ENCODE peak calls at places on chromosome 7, in eight cellular contexts. K is thyroid gland, A is uterus, Z is WERI-Rb-1, T is BE2C, D is A549, V is heart right ventricle, P is fibroblast of lung. I is an unnamed sample.

GRCh38 chr7:33237034-33237433 is 107.7 kb downstream of the BBS9 start:
- DNase-seq in K (no peak), A (no peak), Z (no peak), T (no peak), D (no peak), V (no peak), P (peak), I (no peak)

GRCh38 chr7:132257253-132257652 is 319.0 kb downstream of the PLXNA4 start:
- DNase-seq in K (no peak), A (no peak), Z (no peak), T (no peak), D (no peak), V (no peak), P (no peak), I (no peak)

GRCh38 chr7:34086064-34086463 is 180.7 kb downstream of the BMPER start:
- DNase-seq in K (no peak), A (no peak), Z (no peak), T (no peak), D (no peak), V (no peak), P (no peak), I (no peak)

GRCh38 chr7:94907420-94908203 is at the start of gene PPP1R9A:
- DNase-seq in K (peak), A (peak), Z (peak), T (no peak), D (peak), V (peak), P (peak), I (no peak)

GRCh38 chr7:100588438-100588837 is 2.3 kb downstream of the FBXO24 start:
- DNase-seq in K (no peak), A (no peak), Z (no peak), T (peak), D (no peak), V (no peak), P (no peak), I (no peak)

GRCh38 chr7:132767378-132767777 is 191.1 kb upstream of the PLXNA4 start:
- DNase-seq in K (no peak), A (no peak), Z (no peak), T (no peak), D (no peak), V (no peak), P (no peak), I (no peak)

GRCh38 chr7:43872401-43873165 is 3.3 kb upstream of the MRPS24 start:
- DNase-seq in K (no peak), A (peak), Z (no peak), T (no peak), D (no peak), V (no peak), P (peak), I (peak)

GRCh38 chr7:98212532-98213041 is 1.3 kb downstream of the BHLHA15 start:
- DNase-seq in K (no peak), A (no peak), Z (no peak), T (no peak), D (no peak), V (no peak), P (no peak), I (no peak)

GRCh38 chr7:26440993-26441636 is 149.5 kb downstream of the SNX10 start:
- DNase-seq in K (no peak), A (no peak), Z (no peak), T (no peak), D (no peak), V (no peak), P (no peak), I (no peak)

GRCh38 chr7:85928500-85928899 is 715.2 kb upstream of the GRM3 start:
- DNase-seq in K (no peak), A (no peak), Z (no peak), T (no peak), D (no peak), V (no peak), P (no peak), I (no peak)

GRCh38 chr7:27184342-27185012 is 555 bp downstream of the HOXA11 start:
- DNase-seq in K (no peak), A (peak), Z (peak), T (no peak), D (peak), V (no peak), P (no peak), I (no peak)

GRCh38 chr7:64101126-64101942 is 56.1 kb downstream of the ZNF727 start:
- DNase-seq in K (no peak), A (no peak), Z (no peak), T (no peak), D (no peak), V (no peak), P (no peak), I (no peak)

GRCh38 chr7:220151-220841 is 27.9 kb downstream of the FAM20C start:
- DNase-seq in K (peak), A (no peak), Z (peak), T (no peak), D (no peak), V (no peak), P (no peak), I (no peak)

GRCh38 chr7:9785211-9785610 is 1188.5 kb upstream of the PHF14 start:
- DNase-seq in K (no peak), A (no peak), Z (no peak), T (no peak), D (no peak), V (no peak), P (no peak), I (no peak)

GRCh38 chr7:44705434-44705833 is 43.2 kb upstream of the ZMIZ2 start:
- DNase-seq in K (no peak), A (no peak), Z (no peak), T (no peak), D (no peak), V (no peak), P (no peak), I (no peak)

GRCh38 chr7:95213809-95214492 is 110.4 kb downstream of the PON1 start:
- DNase-seq in K (peak), A (peak), Z (no peak), T (no peak), D (no peak), V (peak), P (peak), I (peak)

GRCh38 chr7:47500103-47500563 is 81.8 kb downstream of the TNS3 start:
- DNase-seq in K (no peak), A (no peak), Z (no peak), T (no peak), D (peak), V (no peak), P (no peak), I (no peak)

GRCh38 chr7:127250312-127251047 is 2.3 kb downstream of the GRM8 start:
- DNase-seq in K (no peak), A (no peak), Z (no peak), T (no peak), D (no peak), V (no peak), P (no peak), I (no peak)

GRCh38 chr7:127251458-127252379 is 1.0 kb downstream of the GRM8 start:
- DNase-seq in K (peak), A (no peak), Z (peak), T (no peak), D (peak), V (no peak), P (no peak), I (no peak)

GRCh38 chr7:127252736-127253288 is at the start of gene GRM8:
- DNase-seq in K (peak), A (peak), Z (peak), T (peak), D (peak), V (peak), P (peak), I (no peak)

GRCh38 chr7:127252380-127252718 is 392 bp downstream of the GRM8 start:
- DNase-seq in K (peak), A (no peak), Z (peak), T (no peak), D (no peak), V (no peak), P (no peak), I (no peak)

DNA sequence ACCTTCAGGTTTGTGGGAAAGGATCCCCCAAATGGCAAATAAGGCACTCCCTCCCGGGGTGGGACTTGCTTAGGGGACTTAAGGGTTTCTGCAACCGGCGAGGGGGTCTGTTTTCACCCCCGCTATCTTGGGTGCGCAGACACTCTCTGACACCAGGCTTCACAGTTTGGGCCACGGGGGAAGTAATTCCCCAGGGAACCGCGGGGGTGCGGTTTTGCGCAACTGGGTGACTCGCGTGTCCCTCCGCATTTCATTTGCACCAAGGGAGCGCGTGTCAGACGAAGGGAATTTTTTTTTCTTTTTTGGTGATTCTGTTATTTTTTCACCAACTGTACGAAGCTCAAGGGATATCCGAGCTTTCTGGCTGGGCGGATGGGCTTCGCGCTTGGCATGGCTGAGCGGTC is 1.7 kb downstream of the GRM8 start:
- DNase-seq in K (peak), A (no peak), Z (no peak), T (no peak), D (no peak), V (no peak), P (no peak), I (no peak)
- H3K4me3 ChIP-seq in K (peak), A (no peak), Z (no peak), T (no peak), D (no peak), V (no peak), P (no peak), I (no peak)

DNA sequence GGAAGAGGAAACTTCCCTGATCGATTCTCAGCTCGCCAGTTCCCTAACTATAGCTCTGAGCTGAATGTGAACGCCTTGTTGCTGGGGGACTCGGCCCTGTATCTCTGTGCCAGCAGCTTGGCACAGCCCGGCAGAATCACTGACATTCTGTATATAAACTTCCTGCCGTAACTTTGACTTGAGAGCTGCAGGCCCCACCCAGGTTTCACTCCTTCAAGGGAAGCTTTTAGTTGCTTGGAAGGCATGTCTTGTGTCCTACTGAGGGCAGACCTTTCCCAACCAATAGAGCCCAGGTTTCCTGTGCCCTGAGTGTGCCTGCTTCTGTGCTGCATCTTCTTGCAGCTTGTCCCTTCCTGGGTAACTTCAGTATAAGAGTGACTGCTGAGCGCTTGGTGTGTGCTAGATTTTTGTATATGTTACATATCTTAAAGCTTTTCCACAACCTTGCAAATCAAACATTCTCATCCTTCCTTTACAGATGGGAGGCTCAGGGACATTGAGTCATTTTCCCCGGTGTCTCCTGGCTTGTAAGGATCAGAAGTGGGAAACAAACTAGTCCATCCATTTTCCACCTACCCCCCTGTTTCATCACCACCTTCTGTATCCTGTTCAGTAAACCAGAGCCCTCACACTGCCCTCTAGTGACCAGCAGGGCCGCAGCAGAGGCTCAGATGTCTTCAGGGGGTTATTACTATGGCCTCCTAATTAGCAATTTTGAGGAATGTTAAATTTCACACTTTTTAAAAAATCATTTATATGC is 225.2 kb upstream of the PRSS58 start:
- DNase-seq in K (peak), A (no peak), Z (peak), T (peak), D (peak), V (no peak), P (peak), I (no peak)
- TF ChIP-seq CTCF in K (no peak), A (no peak), Z (peak), T (peak), D (peak), V (peak), P (peak), I (peak)

GRCh38 chr7:156222611-156223010 is 410.3 kb upstream of the SHH start:
- DNase-seq in K (no peak), A (no peak), Z (no peak), T (no peak), D (no peak), V (no peak), P (no peak), I (no peak)

GRCh38 chr7:156220701-156221100 is 408.4 kb upstream of the SHH start:
- DNase-seq in K (no peak), A (no peak), Z (no peak), T (no peak), D (no peak), V (no peak), P (no peak), I (no peak)

GRCh38 chr7:156224441-156225225 is 412.4 kb upstream of the SHH start:
- DNase-seq in K (no peak), A (no peak), Z (no peak), T (no peak), D (no peak), V (no peak), P (no peak), I (no peak)

GRCh38 chr7:156222151-156222550 is 409.9 kb upstream of the SHH start:
- DNase-seq in K (no peak), A (no peak), Z (no peak), T (no peak), D (no peak), V (no peak), P (no peak), I (no peak)

DNA sequence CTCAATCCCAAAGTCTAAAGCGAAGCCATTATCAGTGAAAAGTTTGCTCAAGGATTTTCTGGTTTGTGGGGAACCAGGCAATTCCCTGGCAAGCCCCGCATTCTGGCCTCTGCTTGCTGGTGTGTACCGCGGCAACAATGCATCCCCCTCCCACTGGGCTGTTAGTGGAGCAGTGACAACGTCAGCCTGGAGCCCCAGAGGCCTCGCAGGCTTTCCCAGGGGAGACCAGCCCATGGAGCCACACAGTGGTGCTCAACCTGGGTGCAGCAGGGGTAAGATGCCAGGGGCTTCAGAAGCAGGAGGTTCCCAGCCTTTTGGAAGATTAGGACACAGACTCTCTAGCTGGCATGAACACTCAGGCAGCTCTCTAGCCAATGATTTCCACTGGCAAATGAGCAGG is 411.7 kb upstream of the SHH start:
- DNase-seq in K (no peak), A (no peak), Z (no peak), T (no peak), D (no peak), V (no peak), P (no peak), I (no peak)
- H3K4me3 ChIP-seq in K (no peak), A (no peak), Z (no peak), T (no peak), D (no peak), V (no peak), P (no peak), I (no peak)

GRCh38 chr7:141421306-141421705 is 129.9 kb upstream of the AGK start:
- DNase-seq in K (no peak), A (no peak), Z (no peak), T (no peak), D (no peak), V (no peak), P (no peak), I (no peak)

GRCh38 chr7:141418087-141418486 is 133.1 kb upstream of the AGK start:
- DNase-seq in K (no peak), A (no peak), Z (no peak), T (no peak), D (no peak), V (no peak), P (no peak), I (no peak)

GRCh38 chr7:141415999-141416398 is 135.2 kb upstream of the AGK start:
- DNase-seq in K (no peak), A (no peak), Z (no peak), T (no peak), D (no peak), V (no peak), P (no peak), I (no peak)

GRCh38 chr7:141417506-141417905 is 133.7 kb upstream of the AGK start:
- DNase-seq in K (no peak), A (no peak), Z (no peak), T (no peak), D (no peak), V (no peak), P (no peak), I (no peak)

DNA sequence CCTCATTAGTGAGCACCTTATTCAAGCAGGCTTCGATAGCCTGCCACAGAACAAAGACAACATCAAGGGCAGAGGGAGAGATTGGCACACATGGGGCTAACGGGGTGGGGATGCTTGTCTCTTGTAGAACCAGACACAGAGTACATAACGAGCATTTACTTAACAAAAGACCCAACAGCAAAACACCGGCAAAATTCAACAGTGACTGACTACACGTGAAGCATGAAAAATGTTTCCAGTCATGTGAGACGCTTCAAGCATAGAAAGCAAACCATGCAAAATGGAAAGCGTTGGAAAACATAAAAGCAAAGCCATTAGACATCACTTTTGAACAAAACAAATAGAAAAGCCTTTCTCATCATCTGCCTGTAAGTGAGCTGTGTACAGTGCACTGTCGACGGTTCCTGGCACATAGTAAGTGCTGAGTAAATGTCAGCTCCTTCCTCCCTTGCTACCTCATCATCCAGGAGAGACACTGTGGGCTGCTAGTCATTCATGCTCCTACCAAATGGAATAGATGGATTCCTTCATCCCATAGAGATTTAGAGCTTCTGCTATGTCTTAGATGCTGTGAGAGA is 134.4 kb upstream of the AGK start:
- DNase-seq in K (peak), A (no peak), Z (no peak), T (no peak), D (no peak), V (no peak), P (no peak), I (no peak)
- TF ChIP-seq CTCF in K (no peak), A (no peak), Z (no peak), T (no peak), D (no peak), V (no peak), P (no peak), I (no peak)

GRCh38 chr7:141700291-141700847 is 1.6 kb downstream of the DENND11 start:
- DNase-seq in K (no peak), A (no peak), Z (no peak), T (no peak), D (no peak), V (no peak), P (no peak), I (no peak)
- H3K4me3 ChIP-seq in K (peak), A (no peak), Z (no peak), T (peak), D (peak), V (peak), P (peak), I (peak)

DNA sequence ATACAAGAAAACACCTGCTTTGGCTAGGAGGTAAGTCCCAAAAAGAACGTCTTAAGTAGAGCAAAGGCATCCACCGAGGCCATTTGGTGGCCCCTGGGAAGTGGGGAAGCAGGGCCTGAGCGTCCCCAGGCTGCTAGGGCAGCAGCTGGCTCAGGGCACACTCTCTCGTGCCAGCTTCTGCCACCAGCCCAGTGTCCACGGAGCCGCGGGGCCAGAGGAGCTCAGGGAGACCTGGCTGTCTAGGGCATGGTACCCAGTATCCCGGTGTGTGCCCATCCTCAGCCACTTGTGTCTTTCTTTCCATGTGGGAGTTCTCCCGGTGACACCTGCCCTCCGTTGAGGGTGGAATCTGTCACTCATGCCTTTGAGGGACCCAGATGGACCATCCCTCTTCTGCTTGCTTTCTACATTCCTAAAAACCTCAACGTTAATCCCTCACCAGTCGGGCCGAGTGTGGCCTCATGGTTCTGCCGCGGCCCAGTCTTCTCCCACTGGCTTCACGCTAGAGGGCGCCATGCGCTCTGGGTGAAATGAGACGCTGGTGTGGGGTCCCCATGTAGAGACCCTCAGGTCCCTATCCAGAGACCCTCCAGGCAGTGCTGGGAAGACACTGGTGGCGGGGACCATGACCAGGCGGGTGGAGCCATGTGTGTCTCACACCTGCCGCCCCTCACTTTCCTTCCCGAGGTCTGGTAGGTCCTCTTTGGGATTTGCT is 9.5 kb upstream of the AP5Z1 start:
- DNase-seq in K (no peak), A (no peak), Z (no peak), T (no peak), D (no peak), V (no peak), P (no peak), I (no peak)
- TF ChIP-seq CTCF in K (no peak), A (no peak), Z (no peak), T (peak), D (peak), V (peak), P (no peak), I (peak)

GRCh38 chr7:139523199-139523941 is at the start of gene CLEC2L:
- DNase-seq in K (peak), A (no peak), Z (no peak), T (peak), D (peak), V (no peak), P (no peak), I (no peak)

GRCh38 chr7:139523988-139524815 is 717 bp downstream of the CLEC2L start:
- DNase-seq in K (no peak), A (no peak), Z (no peak), T (no peak), D (no peak), V (no peak), P (no peak), I (no peak)

GRCh38 chr7:139521439-139521838 is 2.0 kb upstream of the CLEC2L start:
- DNase-seq in K (no peak), A (no peak), Z (no peak), T (no peak), D (no peak), V (no peak), P (no peak), I (no peak)

GRCh38 chr7:139525239-139525638 is 1.8 kb downstream of the CLEC2L start:
- DNase-seq in K (no peak), A (no peak), Z (no peak), T (no peak), D (no peak), V (no peak), P (no peak), I (no peak)

GRCh38 chr7:139522830-139523198 is 671 bp upstream of the CLEC2L start:
- DNase-seq in K (no peak), A (no peak), Z (no peak), T (no peak), D (no peak), V (no peak), P (no peak), I (no peak)
- H3K4me3 ChIP-seq in K (no peak), A (no peak), Z (no peak), T (no peak), D (peak), V (no peak), P (no peak), I (no peak)